ENCODE peak calls at places on chromosomes 12 and 14, in six cellular contexts. One of them, this sample, is unnamed.

GRCh38 chr14:20343855-20344205 is 395 bp downstream of the PARP2 start:
- DNase-seq in A673: no peak
- DNase-seq in Caco-2: no peak
- DNase-seq in ACHN: peak; percentile 18
- DNase-seq in NCI-H146: peak; percentile 33
- DNase-seq in dorsolateral prefrontal cortex: no peak
- DNase-seq in this sample: no peak

GRCh38 chr12:5407457-5407856 is 24.5 kb upstream of the NTF3 start:
- DNase-seq in A673: no peak
- DNase-seq in Caco-2: no peak
- DNase-seq in ACHN: no peak
- DNase-seq in NCI-H146: no peak
- DNase-seq in dorsolateral prefrontal cortex: no peak
- DNase-seq in this sample: no peak

GRCh38 chr14:99043258-99043615 is 228.8 kb downstream of the BCL11B start:
- DNase-seq in A673: no peak
- DNase-seq in Caco-2: no peak
- DNase-seq in ACHN: no peak
- DNase-seq in NCI-H146: no peak
- DNase-seq in dorsolateral prefrontal cortex: no peak
- DNase-seq in this sample: no peak

GRCh38 chr12:54300732-54301427 is at the start of gene NFE2:
- DNase-seq in A673: no peak
- DNase-seq in Caco-2: peak; percentile 91
- DNase-seq in ACHN: peak; percentile 89
- DNase-seq in NCI-H146: peak; percentile 80
- DNase-seq in dorsolateral prefrontal cortex: no peak
- DNase-seq in this sample: peak; percentile 58

GRCh38 chr14:95242870-95243269 is 76.8 kb downstream of the CLMN start:
- DNase-seq in A673: no peak
- DNase-seq in Caco-2: no peak
- DNase-seq in ACHN: no peak
- DNase-seq in NCI-H146: no peak
- DNase-seq in dorsolateral prefrontal cortex: no peak
- DNase-seq in this sample: no peak

GRCh38 chr14:22386924-22387775 is 201.9 kb downstream of the DAD1 start:
- DNase-seq in A673: peak; percentile 94
- DNase-seq in Caco-2: peak; percentile 67
- DNase-seq in ACHN: peak; percentile 58
- DNase-seq in NCI-H146: peak; percentile 35
- DNase-seq in dorsolateral prefrontal cortex: peak; percentile 76
- DNase-seq in this sample: peak; percentile 88

GRCh38 chr14:20489093-20489994 is 16.0 kb upstream of the RNASE10 start:
- DNase-seq in A673: no peak
- DNase-seq in Caco-2: no peak
- DNase-seq in ACHN: no peak
- DNase-seq in NCI-H146: no peak
- DNase-seq in dorsolateral prefrontal cortex: no peak
- DNase-seq in this sample: peak; percentile 78

GRCh38 chr14:100345711-100346110 is 22.6 kb downstream of the SLC25A47 start:
- DNase-seq in A673: no peak
- DNase-seq in Caco-2: no peak
- DNase-seq in ACHN: no peak
- DNase-seq in NCI-H146: no peak
- DNase-seq in dorsolateral prefrontal cortex: no peak
- DNase-seq in this sample: no peak

GRCh38 chr12:104873374-104873773 is 84.7 kb downstream of the SLC41A2 start:
- DNase-seq in A673: no peak
- DNase-seq in Caco-2: no peak
- DNase-seq in ACHN: no peak
- DNase-seq in NCI-H146: no peak
- DNase-seq in dorsolateral prefrontal cortex: no peak
- DNase-seq in this sample: no peak

GRCh38 chr12:95083938-95084337 is 10.5 kb upstream of the NR2C1 start:
- DNase-seq in A673: no peak
- DNase-seq in Caco-2: peak; percentile 76
- DNase-seq in ACHN: peak; percentile 71
- DNase-seq in NCI-H146: peak; percentile 2
- DNase-seq in dorsolateral prefrontal cortex: no peak
- DNase-seq in this sample: no peak

GRCh38 chr14:83162351-83162929 is 1628.8 kb upstream of the SEL1L start:
- DNase-seq in A673: no peak
- DNase-seq in Caco-2: no peak
- DNase-seq in ACHN: no peak
- DNase-seq in NCI-H146: no peak
- DNase-seq in dorsolateral prefrontal cortex: no peak
- DNase-seq in this sample: no peak

GRCh38 chr14:92832137-92832700 is 38.1 kb downstream of the GOLGA5 start:
- DNase-seq in A673: no peak
- DNase-seq in Caco-2: no peak
- DNase-seq in ACHN: no peak
- DNase-seq in NCI-H146: peak; percentile 2
- DNase-seq in dorsolateral prefrontal cortex: no peak
- DNase-seq in this sample: no peak

GRCh38 chr12:130879212-130879686 is 7.4 kb downstream of the RAN start:
- DNase-seq in A673: no peak
- DNase-seq in Caco-2: no peak
- DNase-seq in ACHN: no peak
- DNase-seq in NCI-H146: no peak
- DNase-seq in dorsolateral prefrontal cortex: no peak
- DNase-seq in this sample: no peak

This sample was measured in HepG2.